ENCODE peak calls at places on chromosomes 6 and 20, in six cellular contexts. I is GM12878, X is H1, A is GM12891, W is HepG2, J is K562. M is an unnamed sample.

GRCh38 chr6:138160329-138161117 is 1.2 kb upstream of the ARFGEF3 start:
- DNase-seq in I (no peak), W (no peak), X (no peak), J (no peak), A (no peak), M (no peak)

GRCh38 chr6:39280247-39280731 is 33.9 kb downstream of the KCNK17 start:
- DNase-seq in X (no peak), J (peak), A (no peak), I (no peak), W (no peak), M (no peak)

GRCh38 chr20:58625585-58625984 is 25.5 kb upstream of the STX16 start:
- DNase-seq in W (no peak), X (no peak), J (no peak), I (no peak), A (no peak), M (no peak)

GRCh38 chr6:114142256-114142655 is 171.3 kb upstream of the HDAC2 start:
- DNase-seq in I (no peak), W (no peak), J (peak), A (no peak), X (no peak), M (no peak)

GRCh38 chr20:939606-940005 is 23.5 kb upstream of the ANGPT4 start:
- DNase-seq in X (no peak), W (no peak), I (no peak), A (no peak), J (no peak), M (no peak)

GRCh38 chr6:47836046-47836445 is 54.2 kb downstream of the OPN5 start:
- DNase-seq in X (no peak), J (no peak), A (no peak), I (no peak), W (no peak), M (no peak)

GRCh38 chr6:45555981-45556771 is 178.4 kb upstream of the SUPT3H start:
- DNase-seq in A (no peak), W (peak), J (no peak), I (no peak), X (no peak), M (no peak)

GRCh38 chr6:148272084-148272483 is 70.6 kb upstream of the SASH1 start:
- DNase-seq in W (no peak), X (no peak), J (no peak), I (no peak), A (no peak), M (no peak)

GRCh38 chr6:115058414-115059211 is 715.8 kb upstream of the HS3ST5 start:
- DNase-seq in A (no peak), I (no peak), J (no peak), X (no peak), W (no peak), M (no peak)

GRCh38 chr6:78910611-78911134 is 43.3 kb downstream of the IRAK1BP1 start:
- DNase-seq in W (no peak), I (no peak), J (peak), A (peak), X (peak), M (peak)

GRCh38 chr20:59958626-59959025 is 403 bp downstream of the CDH26 start:
- DNase-seq in X (no peak), A (no peak), I (no peak), W (no peak), J (no peak), M (no peak)

GRCh38 chr20:17655286-17655651 is 26.8 kb downstream of the RRBP1 start:
- DNase-seq in W (no peak), I (no peak), X (no peak), A (no peak), J (no peak), M (no peak)

GRCh38 chr20:2006452-2007381 is 12.9 kb upstream of the PDYN start:
- DNase-seq in I (no peak), X (no peak), J (peak), W (peak), A (no peak), M (no peak)

GRCh38 chr20:49770634-49771033 is 42.0 kb upstream of the SLC9A8 start:
- DNase-seq in A (no peak), J (no peak), I (no peak), W (no peak), X (no peak), M (no peak)

GRCh38 chr20:49519777-49520359 is 37.4 kb upstream of the KCNB1 start:
- DNase-seq in J (no peak), I (no peak), X (no peak), A (no peak), W (no peak), M (no peak)

GRCh38 chr6:35259946-35260626 is 551 bp downstream of the ZNF76 start:
- DNase-seq in W (peak), J (peak), I (peak), X (peak), A (peak), M (peak)

GRCh38 chr6:169162968-169163903 is 90.4 kb downstream of the THBS2 start:
- DNase-seq in A (no peak), I (no peak), W (peak), X (no peak), J (peak), M (no peak)

GRCh38 chr6:150372051-150372450 is 3.2 kb downstream of the IYD start:
- DNase-seq in A (no peak), W (no peak), J (no peak), I (no peak), X (no peak), M (no peak)

GRCh38 chr20:56765172-56766073 is 136.3 kb downstream of the TFAP2C start:
- DNase-seq in W (no peak), A (no peak), X (no peak), I (no peak), J (no peak), M (no peak)

GRCh38 chr20:32559753-32560380 is 25.3 kb downstream of the NOL4L start:
- DNase-seq in X (no peak), I (no peak), A (no peak), J (no peak), W (no peak), M (no peak)

GRCh38 chr6:64930664-64931063 is 776.4 kb downstream of the EYS start:
- DNase-seq in J (no peak), I (no peak), W (no peak), A (no peak), X (no peak), M (no peak)

GRCh38 chr6:37134622-37135191 is 35.2 kb upstream of the PIM1 start:
- DNase-seq in J (no peak), X (no peak), A (no peak), W (no peak), I (no peak), M (no peak)

GRCh38 chr6:49607391-49607982 is 29.2 kb downstream of the RHAG start:
- DNase-seq in A (no peak), I (no peak), X (no peak), J (no peak), W (no peak), M (no peak)

GRCh38 chr6:84763397-84764331 is 734 bp downstream of the TBX18 start:
- DNase-seq in J (peak), I (no peak), A (no peak), X (no peak), W (no peak), M (no peak)

GRCh38 chr20:13790708-13791107 is 5.9 kb downstream of the NDUFAF5 start:
- DNase-seq in I (no peak), A (no peak), J (no peak), X (no peak), W (no peak), M (no peak)

GRCh38 chr6:149237464-149237863 is 80.0 kb upstream of the TAB2 start:
- DNase-seq in W (no peak), X (no peak), A (no peak), J (no peak), I (no peak), M (no peak)

GRCh38 chr20:46130534-46130933 is 12.4 kb downstream of the CD40 start:
- DNase-seq in A (no peak), X (no peak), W (no peak), I (peak), J (no peak), M (no peak)

GRCh38 chr20:63941282-63942060 is 14.7 kb downstream of the UCKL1 start:
- DNase-seq in J (peak), W (no peak), A (peak), I (no peak), X (peak), M (no peak)

GRCh38 chr6:129009856-129010255 is 126.9 kb downstream of the LAMA2 start:
- DNase-seq in X (no peak), A (no peak), I (no peak), W (no peak), J (no peak), M (no peak)

GRCh38 chr20:59525500-59526241 is 78.7 kb upstream of the PHACTR3 start:
- DNase-seq in A (peak), I (no peak), W (peak), X (no peak), J (peak), M (peak)

GRCh38 chr6:90493332-90493731 is 93.5 kb downstream of the MAP3K7 start:
- DNase-seq in I (no peak), A (no peak), X (no peak), J (no peak), W (no peak), M (no peak)

GRCh38 chr20:31560094-31560899 is 44.8 kb upstream of the ID1 start:
- DNase-seq in W (peak), I (no peak), X (no peak), A (peak), J (peak), M (peak)

GRCh38 chr6:119312875-119313338 is 36.7 kb downstream of the MAN1A1 start:
- DNase-seq in J (peak), A (no peak), I (no peak), X (no peak), W (peak), M (no peak)

GRCh38 chr6:157280947-157281346 is 42.4 kb downstream of the TMEM242 start:
- DNase-seq in J (no peak), I (no peak), A (no peak), X (no peak), W (no peak), M (no peak)

GRCh38 chr20:2707353-2708072 is 14.9 kb downstream of the EBF4 start:
- DNase-seq in I (no peak), A (no peak), J (no peak), W (no peak), X (no peak), M (no peak)

GRCh38 chr6:149925974-149926777 is 3.3 kb upstream of the RAET1G start:
- DNase-seq in J (peak), I (no peak), W (peak), A (no peak), X (no peak), M (no peak)

GRCh38 chr6:109482913-109483743 is at the start of gene ZBTB24:
- DNase-seq in A (peak), W (peak), J (peak), X (peak), I (peak), M (peak)

GRCh38 chr6:166420351-166420750 is 37.6 kb upstream of the MPC1 start:
- DNase-seq in I (no peak), W (peak), J (peak), A (no peak), X (no peak), M (no peak)

GRCh38 chr6:24004062-24004461 is 122.0 kb upstream of the NRSN1 start:
- DNase-seq in A (no peak), J (no peak), W (no peak), I (no peak), X (no peak), M (no peak)

GRCh38 chr6:3267162-3267561 is 8.4 kb downstream of the PSMG4 start:
- DNase-seq in A (no peak), J (no peak), X (no peak), W (no peak), I (no peak), M (no peak)
- TF ChIP-seq TAF1 in A (no peak), J (no peak), X (no peak), W (no peak), I (no peak), M (no peak)

DNA sequence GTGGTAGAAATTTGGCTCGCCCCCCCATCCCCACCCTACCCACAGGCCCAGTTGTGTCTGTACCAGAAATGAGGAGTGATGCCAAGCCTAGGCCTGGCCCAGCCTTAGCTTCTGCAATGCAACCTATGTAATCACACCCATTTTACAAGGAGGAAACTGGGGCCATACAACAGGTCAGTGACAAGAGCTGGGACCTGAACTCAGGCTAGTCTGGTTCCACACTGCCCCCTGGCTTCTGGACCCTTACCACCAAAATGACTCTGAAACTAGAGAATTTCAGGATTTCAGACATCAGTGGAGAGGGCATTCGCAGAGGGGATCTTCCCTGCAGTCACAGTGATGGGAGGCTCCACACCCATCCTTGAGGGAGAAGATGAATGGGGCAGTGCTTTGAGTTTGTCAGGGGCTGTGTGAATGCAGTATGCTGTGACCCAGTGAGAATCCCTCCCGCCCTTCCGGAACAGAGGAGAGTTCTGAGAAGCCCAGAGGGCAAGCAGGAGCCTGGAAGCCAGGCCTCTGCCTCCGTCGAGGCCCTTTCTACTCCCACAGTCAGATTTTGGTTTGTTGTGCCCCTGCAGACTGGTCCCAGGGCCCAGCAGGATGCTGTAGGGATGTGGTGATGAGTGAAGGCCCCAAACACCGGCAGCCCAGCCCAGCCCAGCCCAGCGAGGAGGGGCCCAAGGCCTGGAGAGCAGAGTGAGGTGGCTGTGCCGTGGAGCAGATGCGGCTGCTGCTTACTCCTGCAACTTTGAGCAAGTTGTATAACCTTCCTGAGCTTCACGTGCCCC is 48.1 kb upstream of the MYL9 start:
- DNase-seq in I (no peak), J (peak), X (no peak), A (no peak), W (no peak), M (no peak)
- TF ChIP-seq POLR2A in I (no peak), J (no peak), X (no peak), A (no peak), W (no peak), M (no peak)

GRCh38 chr6:30963641-30964040 is 19.9 kb upstream of the MUC21 start:
- DNase-seq in J (no peak), W (no peak), A (no peak), I (no peak), X (no peak), M (no peak)

GRCh38 chr6:30964075-30964474 is 19.4 kb upstream of the MUC21 start:
- DNase-seq in X (no peak), A (no peak), I (no peak), J (no peak), W (no peak), M (no peak)

GRCh38 chr6:30957716-30958115 is 16.9 kb downstream of the MUCL3 start:
- DNase-seq in W (no peak), X (no peak), J (no peak), I (no peak), A (no peak), M (no peak)

GRCh38 chr6:30962716-30963115 is 20.8 kb upstream of the MUC21 start:
- DNase-seq in W (no peak), X (no peak), I (no peak), A (no peak), J (no peak), M (no peak)

GRCh38 chr6:30960907-30961673 is 20.3 kb downstream of the MUCL3 start:
- DNase-seq in X (no peak), J (no peak), I (no peak), W (peak), A (no peak), M (no peak)
- TF ChIP-seq TAF1 in X (no peak), J (no peak), I (no peak), W (no peak), A (no peak), M (no peak)

GRCh38 chr6:42117843-42118161 is 24.6 kb downstream of the C6orf132 start:
- DNase-seq in J (no peak), W (no peak), I (no peak), X (no peak), A (no peak), M (no peak)

GRCh38 chr6:42113929-42114636 is 28.3 kb downstream of the C6orf132 start:
- DNase-seq in I (no peak), J (no peak), A (no peak), X (no peak), W (peak), M (no peak)

GRCh38 chr6:42120895-42121865 is 21.2 kb downstream of the C6orf132 start:
- DNase-seq in A (no peak), X (no peak), W (no peak), I (no peak), J (no peak), M (no peak)

GRCh38 chr6:42123379-42124103 is 18.9 kb downstream of the C6orf132 start:
- DNase-seq in I (no peak), A (no peak), W (no peak), X (no peak), J (no peak), M (no peak)

GRCh38 chr6:42118162-42119001 is 24.0 kb downstream of the C6orf132 start:
- DNase-seq in X (no peak), A (no peak), W (peak), J (no peak), I (no peak), M (no peak)
- TF ChIP-seq POLR2A in X (peak), A (no peak), W (no peak), J (no peak), I (no peak), M (no peak)

GRCh38 chr6:106495014-106495413 is 134.3 kb downstream of the RTN4IP1 start:
- DNase-seq in X (no peak), J (no peak), W (no peak), A (no peak), I (no peak), M (no peak)

GRCh38 chr6:106501836-106502447 is 127.4 kb downstream of the RTN4IP1 start:
- DNase-seq in A (no peak), I (no peak), J (no peak), W (no peak), X (no peak), M (no peak)

GRCh38 chr6:106490974-106491373 is 130.5 kb downstream of the CRYBG1 start:
- DNase-seq in X (no peak), I (no peak), W (no peak), J (no peak), A (no peak), M (no peak)

GRCh38 chr6:106502534-106502933 is 126.8 kb downstream of the RTN4IP1 start:
- DNase-seq in W (no peak), A (no peak), X (no peak), I (no peak), J (no peak), M (no peak)

DNA sequence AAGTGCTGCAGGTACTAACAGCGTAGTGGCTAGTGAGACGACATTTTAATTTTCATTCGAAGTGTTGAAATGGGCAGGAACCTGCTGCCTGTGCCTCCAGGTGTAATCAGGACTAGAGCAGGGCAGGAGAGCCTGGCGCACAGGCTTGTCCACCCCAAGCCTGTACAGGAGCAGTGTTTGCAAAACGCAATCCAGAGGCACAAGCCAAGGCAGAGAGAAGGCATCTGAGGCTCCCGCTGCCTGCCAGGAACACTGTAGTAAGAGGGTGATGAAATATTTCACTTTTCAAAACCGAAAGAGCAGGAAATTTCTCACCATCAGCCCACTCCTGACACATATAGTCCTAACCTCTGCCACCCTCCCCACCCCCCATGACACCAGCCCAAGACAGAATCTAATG is 132.5 kb downstream of the RTN4IP1 start:
- DNase-seq in I (no peak), A (no peak), J (no peak), W (no peak), X (no peak), M (no peak)
- TF ChIP-seq TAF1 in I (no peak), A (no peak), J (no peak), W (no peak), X (no peak), M (no peak)

GRCh38 chr6:127266178-127266891 is at the start of gene RNF146:
- DNase-seq in A (peak), X (peak), J (peak), I (peak), W (peak), M (peak)
- TF ChIP-seq POLR2A in A (no peak), X (no peak), J (no peak), I (no peak), W (no peak), M (no peak)